ENCODE peak calls at places on chromosomes 12 and 14, in seven cellular contexts. W is natural killer cell, H is neural crest cell, C is K562, N is choroid plexus epithelial cell, E is glutamatergic neuron, F is suprapubic skin. Q is an unnamed sample.

GRCh38 chr14:67674139-67674479 is 323 bp downstream of the VTI1B start:
- DNase-seq in E (peak), N (peak), F (peak), H (peak), C (peak), W (peak), Q (peak)

GRCh38 chr12:90287585-90287984 is 578.9 kb upstream of the ATP2B1 start:
- DNase-seq in F (no peak), W (no peak), E (no peak), H (no peak), N (no peak), C (no peak), Q (no peak)

GRCh38 chr12:57694459-57695019 is 607 bp downstream of the OS9 start:
- DNase-seq in F (no peak), N (peak), W (no peak), C (peak), E (peak), H (no peak), Q (no peak)

GRCh38 chr12:31226639-31227038 is 99.3 kb downstream of the SINHCAF start:
- DNase-seq in C (no peak), E (peak), F (no peak), N (no peak), W (no peak), H (no peak), Q (no peak)

GRCh38 chr14:73241481-73242165 is 4.3 kb downstream of the PAPLN start:
- DNase-seq in W (no peak), H (no peak), F (no peak), N (no peak), C (no peak), E (no peak), Q (no peak)

GRCh38 chr12:102026728-102027127 is 35.1 kb downstream of the WASHC3 start:
- DNase-seq in H (no peak), C (no peak), E (no peak), N (no peak), W (no peak), F (no peak), Q (no peak)

GRCh38 chr12:103560604-103561101 is 26.4 kb upstream of the STAB2 start:
- DNase-seq in N (peak), C (no peak), W (no peak), H (no peak), F (no peak), E (no peak), Q (no peak)

GRCh38 chr14:49297102-49297501 is 289.1 kb downstream of the RPS29 start:
- DNase-seq in H (no peak), N (no peak), C (no peak), F (no peak), E (no peak), W (no peak), Q (no peak)

GRCh38 chr12:22692964-22693555 is 68.1 kb downstream of the ETNK1 start:
- DNase-seq in F (no peak), W (no peak), N (no peak), E (no peak), C (no peak), H (no peak), Q (no peak)

GRCh38 chr12:4717806-4718205 is 2.4 kb upstream of the GALNT8 start:
- DNase-seq in H (no peak), C (no peak), N (no peak), E (no peak), F (no peak), W (no peak), Q (no peak)

GRCh38 chr12:597926-598568 is 65.2 kb downstream of the NINJ2 start:
- DNase-seq in H (no peak), N (no peak), W (no peak), F (no peak), C (no peak), E (no peak), Q (no peak)

GRCh38 chr12:6887460-6887859 is 14.4 kb upstream of the SPSB2 start:
- DNase-seq in E (no peak), W (no peak), H (no peak), C (no peak), N (no peak), F (no peak), Q (no peak)

GRCh38 chr12:100860611-100861010 is 66.0 kb downstream of the ANO4 start:
- DNase-seq in E (no peak), W (no peak), N (no peak), H (no peak), F (no peak), C (no peak), Q (no peak)

GRCh38 chr12:62882140-62882539 is 52.8 kb downstream of the PPM1H start:
- DNase-seq in H (no peak), W (no peak), C (no peak), F (no peak), E (no peak), N (no peak), Q (no peak)

GRCh38 chr12:59595097-59595496 is 732 bp upstream of the SLC16A7 start:
- DNase-seq in H (no peak), E (no peak), W (no peak), F (no peak), N (no peak), C (no peak), Q (no peak)

GRCh38 chr12:53060721-53061276 is 10.9 kb downstream of the TNS2 start:
- DNase-seq in W (no peak), N (no peak), F (no peak), E (no peak), C (no peak), H (no peak), Q (no peak)

GRCh38 chr12:93198086-93198485 is 179.6 kb upstream of the NUDT4 start:
- DNase-seq in W (no peak), C (no peak), F (no peak), N (peak), E (no peak), H (no peak), Q (no peak)

GRCh38 chr12:84497819-84498218 is 414.8 kb downstream of the SLC6A15 start:
- DNase-seq in E (no peak), C (no peak), H (no peak), N (peak), F (no peak), W (no peak), Q (no peak)

GRCh38 chr12:57845478-57846284 is 848 bp downstream of the CTDSP2 start:
- DNase-seq in W (peak), E (peak), C (peak), N (peak), H (peak), F (peak), Q (no peak)

GRCh38 chr12:124463341-124463861 is 104.0 kb downstream of the NCOR2 start:
- DNase-seq in H (no peak), F (no peak), N (no peak), E (no peak), C (no peak), W (no peak), Q (no peak)

GRCh38 chr12:8034802-8035201 is 2.3 kb downstream of the FOXJ2 start:
- DNase-seq in W (no peak), F (no peak), H (no peak), E (no peak), C (peak), N (no peak), Q (no peak)

GRCh38 chr12:52873513-52873831 is 24.7 kb upstream of the KRT78 start:
- DNase-seq in W (no peak), F (no peak), E (no peak), C (no peak), N (no peak), H (no peak), Q (no peak)

GRCh38 chr14:55094630-55095157 is 34.4 kb upstream of the LGALS3 start:
- DNase-seq in H (no peak), N (peak), W (no peak), E (no peak), F (peak), C (no peak), Q (peak)

GRCh38 chr12:114444422-114445279 is 38.7 kb upstream of the TBX5 start:
- DNase-seq in C (peak), E (no peak), F (no peak), N (no peak), H (no peak), W (no peak), Q (no peak)

GRCh38 chr12:2341871-2342270 is 289.1 kb downstream of the CACNA1C start:
- DNase-seq in F (peak), E (no peak), C (no peak), W (no peak), H (no peak), N (peak), Q (no peak)

GRCh38 chr12:60168441-60168840 is 572.6 kb downstream of the SLC16A7 start:
- DNase-seq in E (no peak), W (no peak), N (no peak), F (no peak), C (no peak), H (no peak), Q (no peak)

GRCh38 chr12:89234324-89235114 is 117.8 kb downstream of the DUSP6 start:
- DNase-seq in C (no peak), N (no peak), F (no peak), W (no peak), H (no peak), E (no peak), Q (no peak)

GRCh38 chr14:54175298-54175942 is 218.8 kb upstream of the BMP4 start:
- DNase-seq in C (peak), N (peak), F (no peak), H (peak), E (peak), W (no peak), Q (peak)

GRCh38 chr14:69716483-69717187 is 50.3 kb upstream of the SRSF5 start:
- DNase-seq in E (no peak), C (no peak), H (no peak), F (no peak), N (peak), W (peak), Q (no peak)

GRCh38 chr14:43525647-43526046 is 981.4 kb downstream of the FSCB start:
- DNase-seq in E (no peak), N (no peak), H (no peak), F (no peak), C (no peak), W (no peak), Q (no peak)

GRCh38 chr12:82835217-82835616 is 148.5 kb downstream of the TMTC2 start:
- DNase-seq in F (no peak), N (peak), W (no peak), E (no peak), C (no peak), H (no peak), Q (no peak)

GRCh38 chr14:64738306-64738879 is 34.2 kb downstream of the PLEKHG3 start:
- DNase-seq in F (no peak), N (no peak), H (no peak), C (no peak), W (no peak), E (no peak), Q (no peak)

GRCh38 chr12:101715045-101715444 is 17.6 kb downstream of the CHPT1 start:
- DNase-seq in N (no peak), C (no peak), E (no peak), F (no peak), W (no peak), H (no peak), Q (no peak)

GRCh38 chr12:125142601-125143000 is 77.4 kb downstream of the AACS start:
- DNase-seq in N (no peak), H (no peak), F (no peak), C (no peak), E (no peak), W (no peak), Q (no peak)

GRCh38 chr14:103259801-103260628 is 74.0 kb upstream of the EIF5 start:
- DNase-seq in N (no peak), C (no peak), F (no peak), W (no peak), E (no peak), H (no peak), Q (no peak)

DNA sequence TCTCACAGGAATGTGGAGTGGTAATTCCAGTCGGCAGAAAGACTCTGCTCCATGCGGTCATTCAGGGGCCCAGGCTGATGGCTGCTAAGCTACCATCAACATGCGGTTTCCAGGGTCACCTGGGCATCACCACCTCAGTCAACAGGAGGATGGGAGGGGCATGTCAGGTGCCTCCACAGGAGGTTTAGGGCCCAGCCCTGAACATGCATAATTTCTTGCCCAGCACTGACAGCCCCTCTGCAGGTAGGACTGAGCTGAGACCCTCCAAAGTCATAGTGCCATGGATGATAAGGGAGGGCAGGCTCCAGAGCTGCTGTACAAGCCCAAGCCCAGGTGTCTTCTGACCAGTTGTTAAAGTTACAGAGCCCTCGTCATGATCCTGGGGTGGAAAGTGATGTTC is 244.0 kb upstream of the SFSWAP start:
- DNase-seq in W (no peak), H (no peak), F (no peak), C (no peak), N (no peak), E (no peak), Q (no peak)
- TF ChIP-seq CTCF in W (no peak), H (no peak), F (no peak), C (no peak), N (no peak), E (no peak), Q (no peak)

GRCh38 chr14:29710015-29710414 is 217.6 kb downstream of the PRKD1 start:
- DNase-seq in N (peak), H (no peak), F (no peak), E (no peak), W (no peak), C (no peak), Q (no peak)
- TF ChIP-seq CTCF in N (peak), H (no peak), F (no peak), E (no peak), W (no peak), C (no peak), Q (no peak)

GRCh38 chr12:65278576-65279386 is at the start of gene MSRB3:
- DNase-seq in F (peak), C (peak), H (peak), E (peak), W (no peak), N (peak), Q (peak)
- TF ChIP-seq CTCF in F (no peak), C (no peak), H (peak), E (no peak), W (no peak), N (peak), Q (no peak)

GRCh38 chr12:122127839-122128238 is 46.2 kb downstream of the IL31 start:
- DNase-seq in W (no peak), F (no peak), E (no peak), N (no peak), H (no peak), C (no peak), Q (no peak)

GRCh38 chr12:122126342-122126635 is 47.7 kb downstream of the IL31 start:
- DNase-seq in E (no peak), H (no peak), F (no peak), W (no peak), N (no peak), C (no peak), Q (no peak)

GRCh38 chr12:122128481-122128880 is 45.5 kb downstream of the IL31 start:
- DNase-seq in W (no peak), C (no peak), N (no peak), F (no peak), E (no peak), H (no peak), Q (no peak)

GRCh38 chr12:122125452-122126341 is 47.1 kb downstream of the MLXIP start:
- DNase-seq in N (no peak), F (no peak), W (no peak), C (no peak), E (no peak), H (no peak), Q (no peak)

GRCh38 chr12:122126713-122127597 is 47.1 kb downstream of the IL31 start:
- DNase-seq in H (no peak), C (no peak), E (no peak), F (no peak), N (no peak), W (no peak), Q (no peak)
- TF ChIP-seq CTCF in H (no peak), C (no peak), E (no peak), F (no peak), N (no peak), W (no peak), Q (no peak)

GRCh38 chr12:15435597-15435996 is 113.3 kb downstream of the PTPRO start:
- DNase-seq in N (peak), W (no peak), F (no peak), E (no peak), H (no peak), C (no peak), Q (no peak)

GRCh38 chr12:15444523-15444922 is 122.2 kb downstream of the PTPRO start:
- DNase-seq in F (no peak), W (no peak), E (no peak), N (no peak), C (no peak), H (no peak), Q (no peak)

GRCh38 chr12:15443050-15443449 is 120.7 kb downstream of the PTPRO start:
- DNase-seq in C (no peak), E (no peak), F (no peak), N (no peak), W (no peak), H (no peak), Q (no peak)

GRCh38 chr12:15443611-15444010 is 121.3 kb downstream of the PTPRO start:
- DNase-seq in N (no peak), F (no peak), C (no peak), W (no peak), E (no peak), H (no peak), Q (no peak)

GRCh38 chr12:15439459-15439858 is 117.2 kb downstream of the PTPRO start:
- DNase-seq in H (no peak), C (no peak), E (no peak), N (no peak), F (no peak), W (no peak), Q (no peak)
- TF ChIP-seq CTCF in H (no peak), C (no peak), E (no peak), N (no peak), F (no peak), W (no peak), Q (no peak)

GRCh38 chr14:26820578-26820977 is 222.7 kb upstream of the NOVA1 start:
- DNase-seq in C (no peak), E (no peak), H (no peak), W (no peak), F (no peak), N (no peak), Q (no peak)

GRCh38 chr14:26820101-26820500 is 222.3 kb upstream of the NOVA1 start:
- DNase-seq in E (no peak), N (peak), C (no peak), H (no peak), F (no peak), W (no peak), Q (no peak)
- TF ChIP-seq CTCF in E (no peak), N (no peak), C (no peak), H (no peak), F (no peak), W (no peak), Q (no peak)

DNA sequence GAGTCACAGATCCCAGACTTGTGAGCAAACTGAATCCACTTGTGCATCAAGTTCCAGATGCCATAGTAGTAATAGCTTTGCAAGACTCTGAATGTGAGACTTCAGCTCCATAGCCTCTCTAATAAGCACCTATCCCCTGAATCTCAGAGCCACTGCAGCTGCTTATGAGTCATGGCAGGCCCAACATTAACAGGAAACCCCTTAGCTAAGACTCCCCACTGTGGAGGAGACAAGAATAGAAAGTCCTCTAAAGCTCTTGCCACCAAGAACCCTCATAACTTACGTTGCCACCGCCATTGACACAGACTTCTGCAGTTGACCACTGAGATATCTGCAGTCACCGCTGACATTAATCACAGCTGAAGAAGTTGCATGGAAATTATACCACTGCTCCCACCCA is 62.9 kb upstream of the PDE3A start:
- DNase-seq in N (peak), W (no peak), E (no peak), F (no peak), C (no peak), H (no peak), Q (no peak)
- TF ChIP-seq CTCF in N (peak), W (no peak), E (no peak), F (no peak), C (no peak), H (no peak), Q (no peak)

GRCh38 chr12:132279930-132280329 is 49.5 kb downstream of the GALNT9 start:
- DNase-seq in W (no peak), C (no peak), E (no peak), N (no peak), F (no peak), H (no peak), Q (no peak)
- TF ChIP-seq CTCF in W (no peak), C (no peak), E (no peak), N (no peak), F (no peak), H (no peak), Q (no peak)

DNA sequence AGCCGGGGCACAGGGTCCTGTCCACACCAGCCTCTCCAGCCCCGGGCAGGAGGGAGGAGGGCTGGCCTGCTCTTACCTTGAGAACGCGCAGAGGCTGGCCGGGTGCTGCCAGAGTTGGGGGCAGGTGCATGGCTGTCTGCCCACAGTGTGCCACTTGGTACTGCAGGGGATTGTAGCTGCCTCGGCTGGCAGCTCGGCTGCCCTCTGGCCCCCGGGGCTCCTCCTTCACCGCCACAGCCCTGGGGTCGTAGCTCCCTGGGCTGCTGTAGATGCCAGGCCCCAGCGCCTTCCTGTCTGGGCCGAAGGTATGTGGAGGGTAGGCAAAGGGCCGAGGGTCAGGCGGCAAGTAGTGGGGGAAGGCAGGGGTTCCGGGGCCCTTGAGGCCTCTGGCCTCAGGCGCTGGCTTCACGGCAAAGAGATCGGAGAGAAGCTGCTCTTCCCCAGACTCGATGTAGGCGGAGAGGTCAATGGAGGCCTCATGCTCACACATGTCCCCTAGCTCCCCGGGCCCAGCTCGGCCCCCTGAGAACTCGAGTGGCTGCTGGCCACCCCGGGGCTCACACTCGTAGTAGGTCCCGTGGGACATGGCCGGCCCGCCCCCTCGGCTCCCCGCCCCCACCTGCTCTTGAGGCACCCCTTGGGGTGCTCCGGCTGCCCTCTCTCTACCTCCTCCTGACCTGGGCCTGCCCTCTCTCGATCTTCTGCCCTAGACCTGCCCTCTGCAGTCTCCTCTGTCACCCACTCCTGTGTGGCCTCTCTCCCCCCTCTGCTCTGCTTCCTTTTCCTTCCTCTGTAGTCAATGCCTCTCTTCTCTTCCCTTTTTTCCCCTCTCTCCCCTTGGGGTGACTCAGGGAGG is at the start of gene CEBPE:
- DNase-seq in E (no peak), W (no peak), C (no peak), F (no peak), H (no peak), N (no peak), Q (no peak)
- TF ChIP-seq CTCF in E (no peak), W (no peak), C (no peak), F (no peak), H (no peak), N (no peak), Q (no peak)

Q was measured in omental fat pad.